ENCODE peak calls at places on chromosome 2, in nine cellular contexts. X, E, B, D, J, F, W, K and O are unnamed samples.

GRCh38 chr2:156118753-156119416 is 213.6 kb downstream of the NR4A2 start:
- DNase-seq in F (no peak), W (no peak), J (no peak), E (no peak), B (no peak), D (no peak), X (no peak), K (no peak), O (no peak)

GRCh38 chr2:192127434-192127833 is 67.3 kb downstream of the TMEFF2 start:
- DNase-seq in D (no peak), K (no peak), E (no peak), X (peak; percentile 4), F (no peak), W (no peak), B (no peak), J (no peak), O (peak; percentile 28)

GRCh38 chr2:27303093-27304025 is 4.9 kb downstream of the UCN start:
- DNase-seq in J (peak; percentile 82), B (peak; percentile 70), X (peak; percentile 91), D (peak; percentile 57), K (peak; percentile 86), W (peak; percentile 69), F (peak; percentile 72), E (no peak), O (peak; percentile 54)

GRCh38 chr2:70894765-70895164 is 40.9 kb upstream of the ATP6V1B1 start:
- DNase-seq in J (no peak), F (no peak), D (no peak), E (no peak), K (no peak), B (no peak), X (no peak), W (no peak), O (no peak)

GRCh38 chr2:3610415-3610814 is 15.5 kb downstream of the COLEC11 start:
- DNase-seq in X (no peak), J (no peak), W (no peak), K (no peak), E (no peak), F (no peak), B (no peak), D (no peak), O (no peak)

GRCh38 chr2:120720746-120721145 is 14.9 kb upstream of the GLI2 start:
- DNase-seq in D (no peak), X (no peak), W (no peak), B (no peak), J (no peak), E (no peak), K (no peak), F (no peak), O (no peak)

GRCh38 chr2:201483337-201483736 is 31.8 kb downstream of the STRADB start:
- DNase-seq in B (no peak), J (no peak), D (no peak), E (no peak), K (no peak), W (no peak), X (no peak), F (no peak), O (no peak)

GRCh38 chr2:176753752-176754474 is 458.7 kb upstream of the HNRNPA3 start:
- DNase-seq in D (no peak), W (no peak), E (no peak), X (no peak), K (no peak), B (no peak), J (no peak), F (no peak), O (no peak)

GRCh38 chr2:173496746-173497145 is 142.1 kb downstream of the CDCA7 start:
- DNase-seq in E (no peak), W (no peak), B (no peak), K (no peak), J (no peak), D (no peak), X (no peak), F (peak; percentile 53), O (peak; percentile 28)

GRCh38 chr2:237964578-237965404 is 2.0 kb upstream of the UBE2F start:
- DNase-seq in X (peak; percentile 99), J (no peak), B (no peak), F (peak; percentile 86), D (no peak), W (no peak), E (no peak), K (no peak), O (peak; percentile 62)

GRCh38 chr2:2229898-2230817 is 100.9 kb downstream of the MYT1L start:
- DNase-seq in D (no peak), F (no peak), X (no peak), W (no peak), E (no peak), J (no peak), K (no peak), B (no peak), O (no peak)

GRCh38 chr2:467892-468630 is 180.2 kb upstream of the ALKAL2 start:
- DNase-seq in J (no peak), B (no peak), W (no peak), F (no peak), K (no peak), E (peak; percentile 27), X (no peak), D (no peak), O (no peak)

GRCh38 chr2:187499941-187500532 is 52.0 kb upstream of the CALCRL start:
- DNase-seq in X (peak; percentile 86), E (peak; percentile 54), B (peak; percentile 54), J (peak; percentile 68), F (peak; percentile 66), W (peak; percentile 75), K (peak; percentile 66), D (peak; percentile 68), O (peak; percentile 74)

GRCh38 chr2:221429741-221430491 is 142.2 kb downstream of the EPHA4 start:
- DNase-seq in B (no peak), F (peak; percentile 52), E (no peak), X (no peak), J (no peak), K (no peak), W (peak; percentile 16), D (no peak), O (peak; percentile 85)

GRCh38 chr2:26471278-26471677 is 6.6 kb downstream of the OTOF start:
- DNase-seq in D (no peak), W (no peak), E (no peak), K (no peak), F (no peak), X (no peak), B (no peak), J (no peak), O (no peak)

GRCh38 chr2:127355407-127356008 is 32.3 kb downstream of the MAP3K2 start:
- DNase-seq in X (peak; percentile 26), B (peak; percentile 27), D (no peak), E (no peak), K (peak; percentile 38), J (peak; percentile 45), W (peak; percentile 25), F (no peak), O (peak; percentile 21)

DNA sequence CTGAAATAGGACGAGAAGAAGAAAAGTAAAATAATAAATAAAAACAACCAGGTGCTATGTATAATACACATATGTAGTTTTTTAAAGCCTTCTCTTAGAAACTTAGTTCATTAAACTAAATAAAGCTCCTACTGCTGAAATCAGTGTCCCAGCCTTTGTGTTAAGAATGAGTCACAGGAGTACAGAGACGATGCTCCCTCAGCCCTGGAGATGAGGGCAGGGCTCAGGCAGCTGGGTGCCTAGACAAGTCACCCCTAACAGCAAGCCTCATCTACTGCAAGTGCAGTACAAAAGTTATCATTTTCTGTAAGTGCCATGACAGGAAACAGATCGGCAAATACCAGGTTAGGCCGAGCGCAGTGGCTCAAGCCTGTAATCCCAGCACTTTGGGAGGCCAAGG is 18.2 kb downstream of the KIDINS220 start:
- DNase-seq in J (no peak), F (peak; percentile 55), W (no peak), X (peak; percentile 15), D (no peak), E (no peak), K (no peak), B (no peak), O (peak; percentile 40)
- H3K27ac ChIP-seq in J (no peak overlapping the region), F (no peak overlapping the region), W (no peak overlapping the region), X (no peak overlapping the region), D (no peak overlapping the region), E (no peak overlapping the region), K (no peak overlapping the region), B (no peak overlapping the region), O (no peak overlapping the region)

GRCh38 chr2:33136056-33136455 is 189.3 kb downstream of the LTBP1 start:
- DNase-seq in D (no peak), W (peak; percentile 64), K (no peak), J (no peak), F (peak; percentile 35), B (no peak), X (no peak), E (no peak), O (peak; percentile 63)
- H3K4me3 ChIP-seq in D (no peak overlapping the region), W (peak overlapping the region; percentile 46), K (no peak overlapping the region), J (no peak overlapping the region), F (peak overlapping the region; percentile 74), B (no peak overlapping the region), X (no peak overlapping the region), E (no peak overlapping the region), O (peak overlapping the region; percentile 95)

GRCh38 chr2:8953525-8953924 is 50.0 kb downstream of the MBOAT2 start:
- DNase-seq in X (no peak), J (no peak), W (no peak), F (no peak), E (no peak), D (no peak), B (no peak), K (no peak), O (no peak)

GRCh38 chr2:8956789-8957188 is 46.7 kb downstream of the MBOAT2 start:
- DNase-seq in E (no peak), J (no peak), X (no peak), B (no peak), D (no peak), F (no peak), K (no peak), W (no peak), O (no peak)

GRCh38 chr2:8954990-8955389 is 48.5 kb downstream of the MBOAT2 start:
- DNase-seq in E (no peak), W (no peak), K (no peak), J (no peak), F (peak; percentile 4), B (no peak), D (no peak), X (peak; percentile 6), O (peak; percentile 44)

GRCh38 chr2:8962890-8963289 is 40.6 kb downstream of the MBOAT2 start:
- DNase-seq in E (no peak), W (no peak), D (no peak), K (peak; percentile 53), B (no peak), F (no peak), J (no peak), X (no peak), O (no peak)

DNA sequence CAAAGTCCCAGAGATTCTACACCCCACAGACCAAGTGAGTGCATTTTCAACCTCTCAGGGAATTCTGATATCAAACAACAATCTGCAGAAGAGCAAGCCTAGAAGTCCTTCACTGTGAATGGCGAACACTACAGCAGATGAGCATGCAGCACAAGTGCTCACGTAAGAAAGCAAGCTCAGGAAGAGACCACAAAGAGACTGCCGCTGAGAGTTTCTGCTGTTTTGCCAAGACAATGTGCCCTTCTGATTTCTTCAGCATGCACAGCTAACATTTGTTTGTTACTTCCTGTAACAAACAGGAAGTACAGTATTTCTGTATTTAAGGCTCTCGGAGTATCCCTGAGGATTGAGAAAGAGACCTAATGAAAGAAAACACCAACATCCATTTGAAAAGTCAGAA is 45.9 kb downstream of the MBOAT2 start:
- DNase-seq in F (no peak), K (no peak), B (no peak), E (no peak), D (peak; percentile 43), X (no peak), W (no peak), J (no peak), O (peak; percentile 31)
- H3K9ac ChIP-seq in F (no peak overlapping the region), K (no peak overlapping the region), B (no peak overlapping the region), E (no peak overlapping the region), D (no peak overlapping the region), X (no peak overlapping the region), W (no peak overlapping the region), J (no peak overlapping the region), O (no peak overlapping the region)

GRCh38 chr2:46239847-46240181 is 57.4 kb upstream of the EPAS1 start:
- DNase-seq in W (no peak), D (peak; percentile 43), F (no peak), J (peak; percentile 55), X (no peak), K (no peak), B (no peak), E (no peak), O (no peak)
- H3K27ac ChIP-seq in W (no peak overlapping the region), D (peak overlapping the region; percentile 41), F (no peak overlapping the region), J (no peak overlapping the region), X (no peak overlapping the region), K (no peak overlapping the region), B (no peak overlapping the region), E (no peak overlapping the region), O (no peak overlapping the region)